ENCODE peak calls at places on chromosome 21, in four cellular contexts. F is Panc1, G is left ventricle myocardium inferior, T is mammary epithelial cell. O is an unnamed sample.

GRCh38 chr21:30340714-30341573 is 3.5 kb upstream of the KRTAP27-1 start:
- DNase-seq in T (peak), F (peak), G (no peak), O (no peak)

GRCh38 chr21:41943468-41944250 is 10.2 kb downstream of the C2CD2 start:
- DNase-seq in G (no peak), F (no peak), T (no peak), O (no peak)

GRCh38 chr21:28633803-28634572 is 358.7 kb downstream of the LTN1 start:
- DNase-seq in F (no peak), G (peak), T (peak), O (no peak)

GRCh38 chr21:16302851-16303282 is 573.1 kb downstream of the USP25 start:
- DNase-seq in T (no peak), F (no peak), G (no peak), O (no peak)

GRCh38 chr21:43572443-43572842 is 86.8 kb downstream of the HSF2BP start:
- DNase-seq in G (no peak), F (no peak), T (no peak), O (no peak)

GRCh38 chr21:42737969-42738590 is 84.7 kb downstream of the PDE9A start:
- DNase-seq in G (peak), T (no peak), F (no peak), O (peak)

GRCh38 chr21:19609611-19610010 is 1206.0 kb upstream of the TMPRSS15 start:
- DNase-seq in T (no peak), F (no peak), G (no peak), O (no peak)

GRCh38 chr21:39137248-39138186 is 45.7 kb downstream of the PSMG1 start:
- DNase-seq in G (no peak), F (no peak), T (peak), O (no peak)

GRCh38 chr21:14737922-14738321 is 191.8 kb upstream of the SAMSN1 start:
- DNase-seq in G (no peak), F (no peak), T (peak), O (no peak)

GRCh38 chr21:31252611-31253010 is 91.5 kb downstream of the TIAM1 start:
- DNase-seq in T (no peak), F (no peak), G (no peak), O (no peak)

GRCh38 chr21:40245021-40245420 is 377.8 kb downstream of the PCP4 start:
- DNase-seq in G (no peak), T (no peak), F (no peak), O (no peak)

GRCh38 chr21:36186506-36187399 is 30.1 kb downstream of the DOP1B start:
- DNase-seq in T (no peak), F (no peak), G (peak), O (no peak)
- H3K4me3 ChIP-seq in T (no peak), F (no peak), G (no peak), O (no peak)

DNA sequence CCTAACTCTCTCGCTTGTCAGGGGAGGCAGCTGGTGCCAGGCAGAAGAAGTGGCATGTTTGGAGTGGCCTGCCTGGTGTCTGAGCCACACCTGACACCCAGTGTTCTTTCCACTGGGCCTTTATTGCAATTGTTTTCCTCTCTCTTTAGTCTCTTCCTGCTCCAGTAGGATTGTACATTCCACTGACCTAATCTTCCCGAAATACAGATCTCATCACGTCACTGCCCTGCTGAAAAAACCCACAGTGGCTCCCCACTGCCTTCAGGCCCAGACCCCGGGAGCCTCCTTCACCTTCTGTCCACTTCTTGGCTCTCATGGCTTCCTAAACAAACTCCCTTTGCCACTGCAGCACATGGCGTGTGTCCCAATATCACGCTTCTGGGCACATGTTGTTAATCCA is 25.2 kb upstream of the ATP5PO start:
- DNase-seq in G (no peak), F (no peak), T (no peak), O (no peak)
- H3K4me3 ChIP-seq in G (no peak), F (no peak), T (no peak), O (no peak)

GRCh38 chr21:36700295-36700960 is 1.5 kb downstream of the SIM2 start:
- DNase-seq in F (no peak), G (no peak), T (no peak), O (no peak)

GRCh38 chr21:36698160-36699025 is 522 bp upstream of the SIM2 start:
- DNase-seq in F (no peak), T (no peak), G (no peak), O (no peak)

GRCh38 chr21:36699546-36700294 is 805 bp downstream of the SIM2 start:
- DNase-seq in G (no peak), T (no peak), F (no peak), O (no peak)

GRCh38 chr21:36697473-36698159 is 1.3 kb upstream of the SIM2 start:
- DNase-seq in F (no peak), G (no peak), T (no peak), O (no peak)

GRCh38 chr21:36699026-36699545 is at the start of gene SIM2:
- DNase-seq in G (no peak), T (peak), F (no peak), O (no peak)
- H3K4me3 ChIP-seq in G (peak), T (peak), F (peak), O (no peak)

GRCh38 chr21:46636181-46636512 is 673 bp downstream of the PRMT2 start:
- DNase-seq in F (no peak), T (no peak), G (no peak), O (no peak)

GRCh38 chr21:46637952-46638746 is 2.7 kb downstream of the PRMT2 start:
- DNase-seq in G (no peak), T (no peak), F (no peak), O (no peak)

GRCh38 chr21:46635324-46636180 is at the start of gene PRMT2:
- DNase-seq in F (peak), T (peak), G (peak), O (peak)

GRCh38 chr21:46634966-46635323 is 529 bp upstream of the PRMT2 start:
- DNase-seq in G (no peak), F (no peak), T (peak), O (no peak)

DNA sequence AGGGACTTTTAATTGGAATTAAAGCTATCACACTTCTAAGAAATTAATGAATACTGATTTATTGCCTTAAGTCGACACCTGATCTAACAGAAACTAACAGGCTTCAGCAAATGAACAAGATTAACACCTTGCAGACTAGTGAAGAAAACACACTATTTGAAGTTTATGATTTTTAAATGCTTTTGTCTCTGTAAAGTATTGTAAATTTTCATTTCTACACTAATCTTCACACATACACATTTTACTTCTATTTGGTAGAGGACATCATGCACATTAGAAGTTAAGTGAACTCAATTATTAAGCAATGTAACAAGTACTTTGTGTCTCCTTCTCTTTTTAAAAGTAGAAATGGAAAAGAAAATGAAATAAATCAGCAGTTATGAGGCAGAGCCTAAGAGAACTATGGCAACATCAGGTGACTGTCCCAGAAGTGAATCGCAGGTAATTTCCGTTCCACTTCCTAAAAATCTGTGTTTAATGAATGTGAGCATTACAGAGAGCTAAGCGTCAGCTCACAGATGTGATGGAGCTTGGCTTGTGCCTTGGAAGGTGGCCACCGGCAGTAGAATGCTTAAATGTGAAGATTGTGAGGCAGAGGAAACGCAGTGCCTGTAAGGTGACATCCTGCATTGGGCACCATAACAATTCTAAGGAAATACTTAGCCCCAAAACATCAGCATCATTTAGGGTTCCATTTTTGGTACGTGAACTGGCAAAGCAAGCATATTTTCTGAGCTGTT is 1.2 kb downstream of the PRMT2 start:
- DNase-seq in G (no peak), T (no peak), F (no peak), O (no peak)
- H3K4me3 ChIP-seq in G (peak), T (peak), F (peak), O (peak)

DNA sequence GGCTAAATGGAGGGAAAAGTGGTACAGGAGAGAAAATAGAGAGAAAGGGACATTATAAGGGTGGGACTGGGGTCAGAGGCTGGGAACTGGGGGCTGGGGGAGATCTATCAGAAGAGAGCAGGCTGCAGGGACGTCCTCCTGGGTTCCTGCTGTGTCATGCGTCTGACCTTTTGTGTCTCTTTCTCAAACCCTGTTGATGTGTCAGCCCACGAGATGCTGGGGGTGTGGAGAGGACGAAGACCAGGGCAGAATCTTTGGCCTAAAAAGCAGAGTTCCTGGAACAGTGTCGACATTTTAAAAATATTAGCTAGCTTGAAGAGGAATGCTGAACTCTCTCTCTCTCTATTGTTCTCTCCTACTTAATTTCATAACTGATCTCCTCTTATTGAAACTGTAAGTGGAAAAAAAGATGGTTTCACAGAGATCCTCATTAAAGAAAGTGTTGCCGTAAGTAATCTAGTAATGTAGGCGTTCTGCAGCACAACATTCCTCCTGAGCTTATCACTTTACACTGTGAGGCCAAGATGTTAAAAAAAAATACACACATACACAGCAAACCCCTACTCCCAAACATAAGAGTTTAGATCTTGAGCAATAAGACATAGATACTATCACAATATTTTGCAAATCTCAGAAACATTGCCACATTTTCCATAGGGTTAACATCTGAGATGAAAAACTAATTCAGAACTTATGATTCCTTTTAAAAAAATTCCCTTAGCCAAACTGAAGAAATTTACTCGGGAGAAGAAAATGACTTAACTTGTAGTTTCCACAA is 52.6 kb downstream of the RUNX1 start:
- DNase-seq in F (no peak), G (no peak), T (peak), O (no peak)
- H3K4me3 ChIP-seq in F (no peak), G (no peak), T (no peak), O (no peak)

DNA sequence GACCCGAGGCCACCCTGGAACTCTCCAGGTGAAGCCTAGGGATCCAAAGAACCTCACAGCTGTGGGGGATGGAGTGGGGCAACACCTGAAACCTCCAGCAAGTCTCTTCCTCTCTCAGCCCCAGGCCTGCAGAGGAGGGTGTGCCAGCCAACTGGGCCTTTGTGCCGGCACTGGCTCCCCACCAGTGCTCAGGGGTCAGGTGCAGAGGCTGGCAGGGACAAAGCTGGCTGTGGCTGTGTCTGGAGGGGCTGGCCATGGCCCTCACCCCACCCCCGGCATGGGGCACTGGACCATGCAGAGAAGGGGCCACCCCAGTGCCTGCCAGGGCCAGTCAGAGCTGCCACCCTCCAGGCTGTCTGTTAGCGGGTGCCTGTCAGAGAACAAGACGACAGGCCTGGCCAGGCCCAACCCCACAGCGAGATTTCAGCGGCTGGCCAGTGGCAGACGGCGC is 3.9 kb downstream of the COL18A1 start:
- DNase-seq in G (peak), T (no peak), F (no peak), O (no peak)
- H3K4me3 ChIP-seq in G (no peak), T (no peak), F (peak), O (no peak)

GRCh38 chr21:34936299-34936698 is 112.8 kb downstream of the RUNX1 start:
- DNase-seq in T (no peak), G (no peak), F (no peak), O (no peak)
- H3K4me3 ChIP-seq in T (no peak), G (no peak), F (no peak), O (no peak)